ENCODE peak calls at places on chromosomes 2 and 18, in five cellular contexts. One of them, this sample, is unnamed.

GRCh38 chr2:45808294-45808693 is 156.8 kb downstream of the PRKCE start:
- DNase-seq in colonic mucosa: no peak
- DNase-seq in GM23338: no peak
- DNase-seq in gastrocnemius medialis: no peak
- DNase-seq in cardiac fibroblast: no peak
- DNase-seq in this sample: no peak

GRCh38 chr2:218985325-218986091 is 524 bp upstream of the FEV start:
- DNase-seq in colonic mucosa: no peak
- DNase-seq in GM23338: peak
- DNase-seq in gastrocnemius medialis: no peak
- DNase-seq in cardiac fibroblast: no peak
- DNase-seq in this sample: no peak

GRCh38 chr2:237025090-237025865 is 60.4 kb upstream of the COPS8 start:
- DNase-seq in colonic mucosa: peak
- DNase-seq in GM23338: no peak
- DNase-seq in gastrocnemius medialis: peak
- DNase-seq in cardiac fibroblast: peak
- DNase-seq in this sample: no peak

GRCh38 chr2:120861576-120862191 is 126.0 kb downstream of the GLI2 start:
- DNase-seq in colonic mucosa: no peak
- DNase-seq in GM23338: no peak
- DNase-seq in gastrocnemius medialis: no peak
- DNase-seq in cardiac fibroblast: no peak
- DNase-seq in this sample: no peak

GRCh38 chr18:35289293-35290069 is 548 bp downstream of the ZSCAN30 start:
- DNase-seq in colonic mucosa: peak
- DNase-seq in GM23338: peak
- DNase-seq in gastrocnemius medialis: no peak
- DNase-seq in cardiac fibroblast: peak
- DNase-seq in this sample: peak

GRCh38 chr18:72623444-72623843 is 79.3 kb upstream of the CBLN2 start:
- DNase-seq in colonic mucosa: no peak
- DNase-seq in GM23338: no peak
- DNase-seq in gastrocnemius medialis: no peak
- DNase-seq in cardiac fibroblast: no peak
- DNase-seq in this sample: no peak

GRCh38 chr2:185291035-185291647 is 447.5 kb upstream of the FSIP2 start:
- DNase-seq in colonic mucosa: peak
- DNase-seq in GM23338: peak
- DNase-seq in gastrocnemius medialis: no peak
- DNase-seq in cardiac fibroblast: peak
- DNase-seq in this sample: no peak

GRCh38 chr18:62334110-62334509 is 9.0 kb downstream of the TNFRSF11A start:
- DNase-seq in colonic mucosa: peak
- DNase-seq in GM23338: no peak
- DNase-seq in gastrocnemius medialis: no peak
- DNase-seq in cardiac fibroblast: peak
- DNase-seq in this sample: no peak

GRCh38 chr2:6516674-6517073 is 349.0 kb downstream of the CMPK2 start:
- DNase-seq in colonic mucosa: no peak
- DNase-seq in GM23338: no peak
- DNase-seq in gastrocnemius medialis: no peak
- DNase-seq in cardiac fibroblast: no peak
- DNase-seq in this sample: no peak

GRCh38 chr2:202249521-202249850 is 11.1 kb upstream of the SUMO1 start:
- DNase-seq in colonic mucosa: no peak
- DNase-seq in GM23338: no peak
- DNase-seq in gastrocnemius medialis: peak
- DNase-seq in cardiac fibroblast: peak
- DNase-seq in this sample: no peak

GRCh38 chr2:186256540-186256939 is 229.5 kb upstream of the ZC3H15 start:
- DNase-seq in colonic mucosa: no peak
- DNase-seq in GM23338: peak
- DNase-seq in gastrocnemius medialis: no peak
- DNase-seq in cardiac fibroblast: peak
- DNase-seq in this sample: no peak

GRCh38 chr2:12964904-12965539 is 248.3 kb downstream of the TRIB2 start:
- DNase-seq in colonic mucosa: no peak
- DNase-seq in GM23338: no peak
- DNase-seq in gastrocnemius medialis: no peak
- DNase-seq in cardiac fibroblast: no peak
- DNase-seq in this sample: no peak

GRCh38 chr2:189327879-189328351 is 113.4 kb upstream of the WDR75 start:
- DNase-seq in colonic mucosa: no peak
- DNase-seq in GM23338: no peak
- DNase-seq in gastrocnemius medialis: no peak
- DNase-seq in cardiac fibroblast: peak
- DNase-seq in this sample: no peak

GRCh38 chr2:66237470-66238354 is 197.2 kb upstream of the MEIS1 start:
- DNase-seq in colonic mucosa: no peak
- DNase-seq in GM23338: no peak
- DNase-seq in gastrocnemius medialis: no peak
- DNase-seq in cardiac fibroblast: no peak
- DNase-seq in this sample: peak

GRCh38 chr2:226551522-226552250 is 247.9 kb downstream of the IRS1 start:
- DNase-seq in colonic mucosa: no peak
- DNase-seq in GM23338: no peak
- DNase-seq in gastrocnemius medialis: no peak
- DNase-seq in cardiac fibroblast: no peak
- DNase-seq in this sample: no peak

GRCh38 chr2:176817061-176817565 is 395.5 kb upstream of the HNRNPA3 start:
- DNase-seq in colonic mucosa: no peak
- DNase-seq in GM23338: peak
- DNase-seq in gastrocnemius medialis: no peak
- DNase-seq in cardiac fibroblast: no peak
- DNase-seq in this sample: no peak

GRCh38 chr2:127101756-127102463 is 5.0 kb downstream of the BIN1 start:
- DNase-seq in colonic mucosa: no peak
- DNase-seq in GM23338: no peak
- DNase-seq in gastrocnemius medialis: no peak
- DNase-seq in cardiac fibroblast: no peak
- DNase-seq in this sample: peak

GRCh38 chr2:42392191-42392590 is 31.2 kb upstream of the COX7A2L start:
- DNase-seq in colonic mucosa: no peak
- DNase-seq in GM23338: no peak
- DNase-seq in gastrocnemius medialis: no peak
- DNase-seq in cardiac fibroblast: no peak
- DNase-seq in this sample: no peak

GRCh38 chr2:101111917-101112771 is 39.0 kb downstream of the TBC1D8 start:
- DNase-seq in colonic mucosa: no peak
- DNase-seq in GM23338: no peak
- DNase-seq in gastrocnemius medialis: peak
- DNase-seq in cardiac fibroblast: peak
- DNase-seq in this sample: no peak

GRCh38 chr2:32965523-32966171 is 18.9 kb downstream of the LTBP1 start:
- DNase-seq in colonic mucosa: no peak
- DNase-seq in GM23338: no peak
- DNase-seq in gastrocnemius medialis: no peak
- DNase-seq in cardiac fibroblast: no peak
- DNase-seq in this sample: no peak

GRCh38 chr2:96811916-96812315 is 4.2 kb upstream of the CNNM3 start:
- DNase-seq in colonic mucosa: no peak
- DNase-seq in GM23338: no peak
- DNase-seq in gastrocnemius medialis: peak
- DNase-seq in cardiac fibroblast: peak
- DNase-seq in this sample: no peak

GRCh38 chr2:212539145-212539880 is 711 bp upstream of the ERBB4 start:
- DNase-seq in colonic mucosa: peak
- DNase-seq in GM23338: peak
- DNase-seq in gastrocnemius medialis: peak
- DNase-seq in cardiac fibroblast: peak
- DNase-seq in this sample: peak

GRCh38 chr2:61356261-61356957 is 114.5 kb downstream of the USP34 start:
- DNase-seq in colonic mucosa: no peak
- DNase-seq in GM23338: no peak
- DNase-seq in gastrocnemius medialis: no peak
- DNase-seq in cardiac fibroblast: no peak
- DNase-seq in this sample: no peak

GRCh38 chr2:19675856-19676460 is 225.8 kb downstream of the TTC32 start:
- DNase-seq in colonic mucosa: no peak
- DNase-seq in GM23338: no peak
- DNase-seq in gastrocnemius medialis: no peak
- DNase-seq in cardiac fibroblast: peak
- DNase-seq in this sample: no peak

GRCh38 chr18:79642626-79643025 is 37.0 kb upstream of the CTDP1 start:
- DNase-seq in colonic mucosa: no peak
- DNase-seq in GM23338: no peak
- DNase-seq in gastrocnemius medialis: no peak
- DNase-seq in cardiac fibroblast: peak
- DNase-seq in this sample: no peak

GRCh38 chr2:9102861-9103662 is 99.6 kb upstream of the MBOAT2 start:
- DNase-seq in colonic mucosa: peak
- DNase-seq in GM23338: peak
- DNase-seq in gastrocnemius medialis: no peak
- DNase-seq in cardiac fibroblast: no peak
- DNase-seq in this sample: peak

GRCh38 chr2:98020992-98021713 is 25.4 kb upstream of the TMEM131 start:
- DNase-seq in colonic mucosa: peak
- DNase-seq in GM23338: peak
- DNase-seq in gastrocnemius medialis: no peak
- DNase-seq in cardiac fibroblast: no peak
- DNase-seq in this sample: no peak

GRCh38 chr2:131673400-131674173 is 145.9 kb downstream of the CCDC74A start:
- DNase-seq in colonic mucosa: peak
- DNase-seq in GM23338: peak
- DNase-seq in gastrocnemius medialis: peak
- DNase-seq in cardiac fibroblast: peak
- DNase-seq in this sample: peak

GRCh38 chr2:181307203-181307991 is 149.8 kb upstream of the ITGA4 start:
- DNase-seq in colonic mucosa: no peak
- DNase-seq in GM23338: no peak
- DNase-seq in gastrocnemius medialis: no peak
- DNase-seq in cardiac fibroblast: no peak
- DNase-seq in this sample: no peak

GRCh38 chr18:55517055-55517454 is 70.9 kb downstream of the TCF4 start:
- DNase-seq in colonic mucosa: no peak
- DNase-seq in GM23338: no peak
- DNase-seq in gastrocnemius medialis: no peak
- DNase-seq in cardiac fibroblast: no peak
- DNase-seq in this sample: no peak

GRCh38 chr2:27932396-27932795 is 41.9 kb downstream of the BABAM2 start:
- DNase-seq in colonic mucosa: no peak
- DNase-seq in GM23338: no peak
- DNase-seq in gastrocnemius medialis: no peak
- DNase-seq in cardiac fibroblast: peak
- DNase-seq in this sample: no peak

GRCh38 chr2:160063266-160063665 is 851 bp upstream of the PLA2R1 start:
- DNase-seq in colonic mucosa: no peak
- DNase-seq in GM23338: peak
- DNase-seq in gastrocnemius medialis: no peak
- DNase-seq in cardiac fibroblast: no peak
- DNase-seq in this sample: no peak
- H3K4me3 ChIP-seq in colonic mucosa: no peak
- H3K4me3 ChIP-seq in GM23338: peak
- H3K4me3 ChIP-seq in gastrocnemius medialis: peak
- H3K4me3 ChIP-seq in cardiac fibroblast: peak
- H3K4me3 ChIP-seq in this sample: no peak

DNA sequence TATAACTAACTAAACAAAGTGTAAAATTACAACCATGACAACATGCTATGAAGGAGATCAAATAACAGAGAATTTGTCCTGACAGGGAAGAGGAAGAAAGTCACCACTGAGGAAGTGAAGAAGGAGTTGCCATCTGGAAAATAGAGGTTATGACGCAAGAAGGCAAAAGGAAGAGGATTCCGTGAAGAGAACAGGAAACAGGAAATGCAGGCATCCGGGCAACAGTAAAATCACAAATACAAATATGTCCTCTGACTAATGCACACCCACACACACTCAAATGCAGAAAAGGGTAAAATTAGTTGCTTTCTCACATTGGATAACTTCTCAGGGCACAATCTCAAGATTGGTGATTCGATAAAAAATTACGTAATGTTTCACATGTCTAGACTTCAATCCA is 278.4 kb downstream of the TMX3 start:
- DNase-seq in colonic mucosa: no peak
- DNase-seq in GM23338: no peak
- DNase-seq in gastrocnemius medialis: no peak
- DNase-seq in cardiac fibroblast: peak
- DNase-seq in this sample: no peak
- H3K4me3 ChIP-seq in colonic mucosa: no peak
- H3K4me3 ChIP-seq in GM23338: no peak
- H3K4me3 ChIP-seq in gastrocnemius medialis: no peak
- H3K4me3 ChIP-seq in cardiac fibroblast: no peak
- H3K4me3 ChIP-seq in this sample: no peak

GRCh38 chr18:49762191-49763077 is 50.9 kb downstream of the ACAA2 start:
- DNase-seq in colonic mucosa: no peak
- DNase-seq in GM23338: no peak
- DNase-seq in gastrocnemius medialis: no peak
- DNase-seq in cardiac fibroblast: no peak
- DNase-seq in this sample: peak
- H3K4me3 ChIP-seq in colonic mucosa: no peak
- H3K4me3 ChIP-seq in GM23338: no peak
- H3K4me3 ChIP-seq in gastrocnemius medialis: no peak
- H3K4me3 ChIP-seq in cardiac fibroblast: no peak
- H3K4me3 ChIP-seq in this sample: no peak

GRCh38 chr2:132678498-132678897 is 8.5 kb upstream of the LYPD1 start:
- DNase-seq in colonic mucosa: no peak
- DNase-seq in GM23338: no peak
- DNase-seq in gastrocnemius medialis: no peak
- DNase-seq in cardiac fibroblast: peak
- DNase-seq in this sample: no peak
- H3K4me3 ChIP-seq in colonic mucosa: no peak
- H3K4me3 ChIP-seq in GM23338: no peak
- H3K4me3 ChIP-seq in gastrocnemius medialis: no peak
- H3K4me3 ChIP-seq in cardiac fibroblast: no peak
- H3K4me3 ChIP-seq in this sample: no peak

GRCh38 chr2:230868947-230869690 is 4.4 kb downstream of the ITM2C start:
- DNase-seq in colonic mucosa: no peak
- DNase-seq in GM23338: peak
- DNase-seq in gastrocnemius medialis: no peak
- DNase-seq in cardiac fibroblast: no peak
- DNase-seq in this sample: no peak

GRCh38 chr2:230870544-230871360 is 6.0 kb downstream of the ITM2C start:
- DNase-seq in colonic mucosa: peak
- DNase-seq in GM23338: no peak
- DNase-seq in gastrocnemius medialis: no peak
- DNase-seq in cardiac fibroblast: no peak
- DNase-seq in this sample: no peak

GRCh38 chr2:230871361-230872150 is 6.8 kb downstream of the ITM2C start:
- DNase-seq in colonic mucosa: no peak
- DNase-seq in GM23338: no peak
- DNase-seq in gastrocnemius medialis: no peak
- DNase-seq in cardiac fibroblast: no peak
- DNase-seq in this sample: no peak

GRCh38 chr2:230868151-230868946 is 3.6 kb downstream of the ITM2C start:
- DNase-seq in colonic mucosa: no peak
- DNase-seq in GM23338: peak
- DNase-seq in gastrocnemius medialis: no peak
- DNase-seq in cardiac fibroblast: no peak
- DNase-seq in this sample: no peak

GRCh38 chr2:230869691-230870543 is 5.2 kb downstream of the ITM2C start:
- DNase-seq in colonic mucosa: peak
- DNase-seq in GM23338: no peak
- DNase-seq in gastrocnemius medialis: no peak
- DNase-seq in cardiac fibroblast: no peak
- DNase-seq in this sample: no peak
- H3K4me3 ChIP-seq in colonic mucosa: no peak
- H3K4me3 ChIP-seq in GM23338: peak
- H3K4me3 ChIP-seq in gastrocnemius medialis: no peak
- H3K4me3 ChIP-seq in cardiac fibroblast: no peak
- H3K4me3 ChIP-seq in this sample: no peak

GRCh38 chr18:77911973-77912372 is 662.3 kb downstream of the GALR1 start:
- DNase-seq in colonic mucosa: no peak
- DNase-seq in GM23338: no peak
- DNase-seq in gastrocnemius medialis: no peak
- DNase-seq in cardiac fibroblast: no peak
- DNase-seq in this sample: no peak
- H3K4me3 ChIP-seq in colonic mucosa: no peak
- H3K4me3 ChIP-seq in GM23338: no peak
- H3K4me3 ChIP-seq in gastrocnemius medialis: no peak
- H3K4me3 ChIP-seq in cardiac fibroblast: no peak
- H3K4me3 ChIP-seq in this sample: no peak

This sample was measured in lower leg skin.